ENCODE peak calls at places on chromosome 15, in six cellular contexts. K is K562, R is endothelial cell of umbilical vein, N is A549, D is HepG2, H is GM12878. V is an unnamed sample.

GRCh38 chr15:55284461-55284860 is 5.2 kb downstream of the RAB27A start:
- DNase-seq in K (no peak), R (no peak), N (no peak), D (no peak), H (no peak), V (no peak)

GRCh38 chr15:78934063-78935023 is 10.5 kb downstream of the CTSH start:
- DNase-seq in K (no peak), R (no peak), N (no peak), D (no peak), H (no peak), V (no peak)

GRCh38 chr15:82312611-82313349 is 36.5 kb downstream of the GOLGA6L10 start:
- DNase-seq in K (no peak), R (peak), N (no peak), D (no peak), H (no peak), V (no peak)

GRCh38 chr15:64071931-64072765 is 21.5 kb downstream of the CIAO2A start:
- DNase-seq in K (no peak), R (no peak), N (peak), D (no peak), H (no peak), V (no peak)

GRCh38 chr15:38073278-38073930 is 139.0 kb downstream of the TMCO5A start:
- DNase-seq in K (no peak), R (peak), N (peak), D (peak), H (no peak), V (no peak)

GRCh38 chr15:63357061-63357460 is 24.6 kb downstream of the CA12 start:
- DNase-seq in K (no peak), R (no peak), N (no peak), D (no peak), H (no peak), V (no peak)

GRCh38 chr15:72992733-72993321 is 59.4 kb upstream of the NEO1 start:
- DNase-seq in K (no peak), R (no peak), N (no peak), D (no peak), H (no peak), V (no peak)

GRCh38 chr15:32838338-32838737 is 120.5 kb downstream of the GREM1 start:
- DNase-seq in K (no peak), R (no peak), N (no peak), D (no peak), H (no peak), V (no peak)

GRCh38 chr15:90654233-90655124 is 62.7 kb upstream of the BLM start:
- DNase-seq in K (no peak), R (peak), N (no peak), D (no peak), H (no peak), V (peak)

DNA sequence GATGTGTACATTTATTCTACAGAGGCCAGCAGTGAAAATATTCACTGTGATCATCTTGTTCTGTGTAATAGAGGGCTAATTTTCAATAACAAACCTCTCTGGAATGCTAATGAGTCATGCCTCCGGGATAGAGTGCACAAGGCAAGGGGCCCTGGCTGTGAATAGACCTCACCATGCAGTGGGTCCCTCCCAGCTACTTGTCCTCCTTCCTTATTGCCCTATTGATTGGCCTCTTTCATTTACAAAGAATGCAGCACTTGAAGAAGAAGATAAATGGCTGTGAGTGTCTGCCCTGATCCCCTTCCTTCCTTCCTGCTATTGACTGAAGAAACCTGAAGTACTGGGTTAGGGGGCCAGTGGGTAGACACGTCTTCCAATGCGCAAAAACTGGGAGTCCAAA is 436.3 kb downstream of the WDR72 start:
- DNase-seq in K (no peak), R (no peak), N (no peak), D (no peak), H (no peak), V (no peak)
- TF ChIP-seq CTCF in K (no peak), R (no peak), N (no peak), D (no peak), H (no peak), V (no peak)

GRCh38 chr15:60869851-60870250 is 359.3 kb downstream of the RORA start:
- DNase-seq in K (no peak), R (peak), N (no peak), D (no peak), H (no peak), V (no peak)

GRCh38 chr15:60871152-60871551 is 357.9 kb downstream of the RORA start:
- DNase-seq in K (no peak), R (no peak), N (no peak), D (no peak), H (no peak), V (no peak)

GRCh38 chr15:60859996-60860494 is 369.1 kb downstream of the RORA start:
- DNase-seq in K (no peak), R (no peak), N (no peak), D (no peak), H (no peak), V (no peak)

DNA sequence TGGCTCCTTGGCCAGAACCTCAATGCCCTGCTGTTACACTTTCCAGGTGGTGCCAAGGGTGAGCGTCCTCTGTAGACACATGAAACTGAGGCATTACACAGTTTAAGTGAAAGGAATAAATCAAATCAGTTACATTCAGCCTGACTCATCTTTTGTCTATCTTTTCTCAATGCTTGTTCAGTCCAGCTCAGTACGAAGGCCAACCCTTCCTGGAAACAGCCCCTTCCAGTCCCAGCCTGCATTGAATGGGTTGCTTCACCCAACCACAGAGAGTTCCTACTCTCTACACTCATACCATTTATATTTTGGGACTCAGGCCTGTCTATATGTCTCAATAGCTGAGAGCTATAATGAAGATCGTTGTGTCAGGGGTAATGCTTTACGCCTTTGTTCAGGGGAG is 363.6 kb downstream of the RORA start:
- DNase-seq in K (no peak), R (no peak), N (no peak), D (no peak), H (no peak), V (no peak)
- TF ChIP-seq MYC in K (no peak), R (no peak), N (no peak), D (no peak), H (no peak), V (no peak)

DNA sequence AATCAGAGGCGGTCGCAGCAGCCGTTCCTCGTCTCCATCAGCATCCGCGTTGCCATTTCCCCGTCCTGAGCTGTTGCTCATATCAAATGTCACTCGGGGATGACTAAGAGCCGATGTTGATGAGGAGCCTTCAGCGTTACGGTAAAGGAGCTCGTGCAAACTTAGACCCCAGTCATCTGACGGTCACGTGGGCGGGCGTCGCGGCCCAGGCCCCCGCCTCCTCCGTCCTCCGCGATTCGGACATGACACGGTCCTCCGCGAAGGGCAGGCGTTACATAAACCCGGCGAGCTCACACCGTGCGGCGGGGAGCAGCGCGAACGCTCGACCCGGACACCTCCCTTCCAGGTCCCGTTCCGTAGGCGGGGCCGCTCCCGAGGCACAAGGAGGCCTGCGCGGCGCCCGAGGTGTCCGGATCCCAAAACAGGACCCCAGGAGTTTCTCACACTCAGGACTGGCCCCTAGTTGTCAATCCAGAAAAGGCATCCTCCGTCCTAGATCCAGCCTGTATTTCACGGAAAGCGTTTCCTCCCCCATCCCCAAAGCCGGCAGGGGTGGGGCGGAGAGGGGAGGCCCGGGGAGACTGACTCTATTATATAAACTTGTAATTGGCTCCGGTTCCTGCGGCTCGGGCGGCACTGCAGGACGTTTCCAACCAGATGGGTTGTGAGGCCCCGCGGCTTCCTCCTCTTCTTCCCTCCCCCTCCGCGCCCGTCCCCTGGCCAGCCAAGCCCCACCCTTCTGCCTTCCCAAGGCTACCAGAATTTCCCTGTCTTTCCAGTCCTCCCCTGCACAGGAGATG is 100.0 kb upstream of the IGF1R start:
- DNase-seq in K (no peak), R (peak), N (peak), D (no peak), H (no peak), V (peak)
- TF ChIP-seq MAX in K (no peak), R (peak), N (peak), D (no peak), H (no peak), V (peak)

GRCh38 chr15:100910119-100910518 is 9.0 kb upstream of the LRRK1 start:
- DNase-seq in K (no peak), R (no peak), N (no peak), D (no peak), H (no peak), V (no peak)
- TF ChIP-seq CTCF in K (no peak), R (no peak), N (peak), D (peak), H (peak), V (peak)

GRCh38 chr15:69500339-69500738 is 47.7 kb downstream of the RPLP1 start:
- DNase-seq in K (no peak), R (no peak), N (no peak), D (no peak), H (no peak), V (no peak)
- TF ChIP-seq MYC in K (no peak), R (no peak), N (no peak), D (no peak), H (no peak), V (no peak)

GRCh38 chr15:98958918-98959639 is 48.5 kb downstream of the PGPEP1L start:
- DNase-seq in K (no peak), R (no peak), N (no peak), D (no peak), H (no peak), V (no peak)
- TF ChIP-seq MAX in K (no peak), R (no peak), N (no peak), D (no peak), H (no peak), V (no peak)

GRCh38 chr15:51735211-51735610 is 2.2 kb downstream of the LYSMD2 start:
- DNase-seq in K (no peak), R (no peak), N (no peak), D (no peak), H (no peak), V (peak)
- TF ChIP-seq CTCF in K (no peak), R (no peak), N (peak), D (no peak), H (peak), V (peak)

GRCh38 chr15:49169880-49170597 is at the start of gene GALK2:
- DNase-seq in K (peak), R (peak), N (peak), D (peak), H (no peak), V (peak)

GRCh38 chr15:49171790-49172189 is 1.7 kb downstream of the GALK2 start:
- DNase-seq in K (no peak), R (no peak), N (no peak), D (no peak), H (no peak), V (no peak)

GRCh38 chr15:49164865-49165264 is 5.2 kb upstream of the GALK2 start:
- DNase-seq in K (no peak), R (no peak), N (no peak), D (no peak), H (no peak), V (no peak)

GRCh38 chr15:49163678-49164077 is 6.4 kb upstream of the GALK2 start:
- DNase-seq in K (no peak), R (no peak), N (no peak), D (no peak), H (no peak), V (no peak)

GRCh38 chr15:49168026-49168425 is 2.0 kb upstream of the GALK2 start:
- DNase-seq in K (no peak), R (no peak), N (no peak), D (no peak), H (no peak), V (no peak)
- TF ChIP-seq MYC in K (no peak), R (no peak), N (no peak), D (no peak), H (no peak), V (no peak)

GRCh38 chr15:80012060-80012726 is 41.2 kb upstream of the BCL2A1 start:
- DNase-seq in K (no peak), R (no peak), N (no peak), D (no peak), H (no peak), V (no peak)

GRCh38 chr15:80010131-80010673 is 39.2 kb upstream of the BCL2A1 start:
- DNase-seq in K (no peak), R (no peak), N (peak), D (no peak), H (no peak), V (no peak)

GRCh38 chr15:80003934-80004472 is 33.0 kb upstream of the BCL2A1 start:
- DNase-seq in K (no peak), R (no peak), N (no peak), D (no peak), H (no peak), V (no peak)

GRCh38 chr15:80003171-80003570 is 32.2 kb upstream of the BCL2A1 start:
- DNase-seq in K (no peak), R (no peak), N (no peak), D (no peak), H (no peak), V (no peak)

GRCh38 chr15:80007532-80007931 is 36.5 kb upstream of the BCL2A1 start:
- DNase-seq in K (no peak), R (no peak), N (no peak), D (peak), H (no peak), V (no peak)
- TF ChIP-seq MAX in K (no peak), R (no peak), N (no peak), D (peak), H (no peak), V (no peak)

DNA sequence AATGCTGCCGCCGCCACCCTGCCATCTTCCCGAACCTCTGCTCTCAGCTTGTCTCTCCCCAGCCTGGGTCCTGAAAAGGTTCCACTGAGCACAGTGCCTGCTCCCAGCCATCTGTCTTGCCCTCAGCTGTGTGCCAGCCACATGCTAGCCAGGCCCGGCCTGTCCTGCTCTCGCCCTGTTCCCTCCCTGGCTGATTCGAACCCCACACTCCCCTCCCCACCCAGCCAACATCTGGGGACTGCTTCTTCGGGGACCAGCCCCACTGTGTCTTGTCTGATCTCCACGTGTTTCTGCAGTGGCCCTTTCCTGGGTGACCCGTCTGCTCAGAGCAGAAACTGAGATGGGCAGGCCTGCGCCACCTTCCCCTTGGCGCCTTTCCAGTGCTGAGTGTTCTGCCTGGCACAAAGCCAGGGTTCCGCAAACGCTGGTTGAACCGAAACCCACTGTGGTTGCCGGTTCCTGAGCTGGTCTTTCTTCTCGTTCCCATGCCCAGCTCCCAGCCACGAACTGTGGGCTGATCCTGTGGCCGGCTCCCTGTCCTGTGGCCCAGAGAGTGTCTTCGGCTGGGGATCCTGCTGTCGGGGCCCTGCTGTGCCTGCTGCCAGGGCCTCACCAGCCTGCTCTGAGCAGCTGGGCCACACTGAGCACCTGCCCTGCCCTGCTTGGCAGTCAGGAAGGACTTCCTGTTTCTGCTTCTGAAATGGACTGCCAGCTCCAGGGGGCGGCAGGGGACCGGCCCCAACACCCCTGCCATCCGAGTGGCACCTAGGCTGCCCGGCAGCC is 62.7 kb upstream of the KLF13 start:
- DNase-seq in K (no peak), R (peak), N (no peak), D (no peak), H (peak), V (peak)
- TF ChIP-seq CTCF in K (no peak), R (no peak), N (no peak), D (no peak), H (peak), V (no peak)